ENCODE peak calls at places on chromosomes 2 and 18, in eight cellular contexts. One of them, this sample, is unnamed.

GRCh38 chr2:79375817-79376216 is 137.0 kb upstream of the CTNNA2 start:
- DNase-seq in coronary artery: no peak
- DNase-seq in AG10803: no peak
- DNase-seq in bronchial epithelial cell: no peak
- DNase-seq in astrocyte of the cerebellum: no peak
- DNase-seq in SJSA1: no peak
- DNase-seq in A673: no peak
- DNase-seq in mucosa of descending colon: no peak
- DNase-seq in this sample: no peak

GRCh38 chr2:3260959-3261358 is 116.7 kb downstream of the EIPR1 start:
- DNase-seq in coronary artery: no peak
- DNase-seq in AG10803: no peak
- DNase-seq in bronchial epithelial cell: no peak
- DNase-seq in astrocyte of the cerebellum: no peak
- DNase-seq in SJSA1: no peak
- DNase-seq in A673: no peak
- DNase-seq in mucosa of descending colon: no peak
- DNase-seq in this sample: no peak

GRCh38 chr2:210475726-210476125 is 833 bp downstream of the LANCL1 start:
- DNase-seq in coronary artery: no peak
- DNase-seq in AG10803: no peak
- DNase-seq in bronchial epithelial cell: no peak
- DNase-seq in astrocyte of the cerebellum: no peak
- DNase-seq in SJSA1: no peak
- DNase-seq in A673: no peak
- DNase-seq in mucosa of descending colon: no peak
- DNase-seq in this sample: no peak

GRCh38 chr2:150147889-150148683 is 339.4 kb downstream of the RND3 start:
- DNase-seq in coronary artery: no peak
- DNase-seq in AG10803: no peak
- DNase-seq in bronchial epithelial cell: no peak
- DNase-seq in astrocyte of the cerebellum: no peak
- DNase-seq in SJSA1: no peak
- DNase-seq in A673: no peak
- DNase-seq in mucosa of descending colon: no peak
- DNase-seq in this sample: no peak

GRCh38 chr2:111919794-111920608 is 21.6 kb downstream of the MERTK start:
- DNase-seq in coronary artery: no peak
- DNase-seq in AG10803: no peak
- DNase-seq in bronchial epithelial cell: no peak
- DNase-seq in astrocyte of the cerebellum: no peak
- DNase-seq in SJSA1: no peak
- DNase-seq in A673: no peak
- DNase-seq in mucosa of descending colon: peak
- DNase-seq in this sample: peak

GRCh38 chr2:223835701-223836532 is 1.5 kb downstream of the AP1S3 start:
- DNase-seq in coronary artery: no peak
- DNase-seq in AG10803: no peak
- DNase-seq in bronchial epithelial cell: peak
- DNase-seq in astrocyte of the cerebellum: no peak
- DNase-seq in SJSA1: no peak
- DNase-seq in A673: no peak
- DNase-seq in mucosa of descending colon: peak
- DNase-seq in this sample: no peak

GRCh38 chr18:37570336-37570930 is 4.8 kb upstream of the CELF4 start:
- DNase-seq in coronary artery: peak
- DNase-seq in AG10803: no peak
- DNase-seq in bronchial epithelial cell: no peak
- DNase-seq in astrocyte of the cerebellum: no peak
- DNase-seq in SJSA1: no peak
- DNase-seq in A673: no peak
- DNase-seq in mucosa of descending colon: no peak
- DNase-seq in this sample: no peak

GRCh38 chr2:36964496-36965058 is 1.8 kb downstream of the STRN start:
- DNase-seq in coronary artery: no peak
- DNase-seq in AG10803: no peak
- DNase-seq in bronchial epithelial cell: peak
- DNase-seq in astrocyte of the cerebellum: no peak
- DNase-seq in SJSA1: no peak
- DNase-seq in A673: no peak
- DNase-seq in mucosa of descending colon: no peak
- DNase-seq in this sample: no peak

GRCh38 chr2:63763336-63764056 is 78.2 kb upstream of the UGP2 start:
- DNase-seq in coronary artery: no peak
- DNase-seq in AG10803: peak
- DNase-seq in bronchial epithelial cell: no peak
- DNase-seq in astrocyte of the cerebellum: peak
- DNase-seq in SJSA1: no peak
- DNase-seq in A673: no peak
- DNase-seq in mucosa of descending colon: no peak
- DNase-seq in this sample: no peak

GRCh38 chr18:58534535-58535301 is 94.2 kb downstream of the ALPK2 start:
- DNase-seq in coronary artery: no peak
- DNase-seq in AG10803: no peak
- DNase-seq in bronchial epithelial cell: no peak
- DNase-seq in astrocyte of the cerebellum: no peak
- DNase-seq in SJSA1: no peak
- DNase-seq in A673: no peak
- DNase-seq in mucosa of descending colon: no peak
- DNase-seq in this sample: no peak

GRCh38 chr2:96239091-96239490 is 26.7 kb downstream of the TMEM127 start:
- DNase-seq in coronary artery: no peak
- DNase-seq in AG10803: no peak
- DNase-seq in bronchial epithelial cell: no peak
- DNase-seq in astrocyte of the cerebellum: no peak
- DNase-seq in SJSA1: no peak
- DNase-seq in A673: no peak
- DNase-seq in mucosa of descending colon: no peak
- DNase-seq in this sample: no peak

GRCh38 chr2:27209621-27210401 is 2.0 kb upstream of the ATRAID start:
- DNase-seq in coronary artery: no peak
- DNase-seq in AG10803: no peak
- DNase-seq in bronchial epithelial cell: no peak
- DNase-seq in astrocyte of the cerebellum: no peak
- DNase-seq in SJSA1: no peak
- DNase-seq in A673: peak
- DNase-seq in mucosa of descending colon: no peak
- DNase-seq in this sample: no peak

GRCh38 chr2:82875891-82876290 is 1583.2 kb downstream of the SUCLG1 start:
- DNase-seq in coronary artery: no peak
- DNase-seq in AG10803: no peak
- DNase-seq in bronchial epithelial cell: no peak
- DNase-seq in astrocyte of the cerebellum: no peak
- DNase-seq in SJSA1: no peak
- DNase-seq in A673: no peak
- DNase-seq in mucosa of descending colon: no peak
- DNase-seq in this sample: no peak

GRCh38 chr18:9428862-9429661 is 46.3 kb upstream of the RALBP1 start:
- DNase-seq in coronary artery: no peak
- DNase-seq in AG10803: peak
- DNase-seq in bronchial epithelial cell: peak
- DNase-seq in astrocyte of the cerebellum: no peak
- DNase-seq in SJSA1: no peak
- DNase-seq in A673: no peak
- DNase-seq in mucosa of descending colon: no peak
- DNase-seq in this sample: no peak

GRCh38 chr2:113858764-113859163 is 31.1 kb upstream of the ACTR3 start:
- DNase-seq in coronary artery: no peak
- DNase-seq in AG10803: peak
- DNase-seq in bronchial epithelial cell: peak
- DNase-seq in astrocyte of the cerebellum: peak
- DNase-seq in SJSA1: peak
- DNase-seq in A673: peak
- DNase-seq in mucosa of descending colon: no peak
- DNase-seq in this sample: no peak

GRCh38 chr2:232278534-232278933 is 100.0 kb upstream of the ALPP start:
- DNase-seq in coronary artery: no peak
- DNase-seq in AG10803: no peak
- DNase-seq in bronchial epithelial cell: no peak
- DNase-seq in astrocyte of the cerebellum: no peak
- DNase-seq in SJSA1: no peak
- DNase-seq in A673: no peak
- DNase-seq in mucosa of descending colon: no peak
- DNase-seq in this sample: no peak

GRCh38 chr2:142218471-142218870 is 87.7 kb upstream of the LRP1B start:
- DNase-seq in coronary artery: no peak
- DNase-seq in AG10803: no peak
- DNase-seq in bronchial epithelial cell: peak
- DNase-seq in astrocyte of the cerebellum: no peak
- DNase-seq in SJSA1: peak
- DNase-seq in A673: no peak
- DNase-seq in mucosa of descending colon: no peak
- DNase-seq in this sample: no peak

GRCh38 chr2:21372654-21373053 is 248.9 kb downstream of the TDRD15 start:
- DNase-seq in coronary artery: no peak
- DNase-seq in AG10803: no peak
- DNase-seq in bronchial epithelial cell: peak
- DNase-seq in astrocyte of the cerebellum: no peak
- DNase-seq in SJSA1: peak
- DNase-seq in A673: peak
- DNase-seq in mucosa of descending colon: no peak
- DNase-seq in this sample: no peak

GRCh38 chr2:133642831-133643230 is 74.6 kb upstream of the NCKAP5 start:
- DNase-seq in coronary artery: no peak
- DNase-seq in AG10803: peak
- DNase-seq in bronchial epithelial cell: peak
- DNase-seq in astrocyte of the cerebellum: no peak
- DNase-seq in SJSA1: no peak
- DNase-seq in A673: no peak
- DNase-seq in mucosa of descending colon: no peak
- DNase-seq in this sample: no peak

GRCh38 chr2:216664593-216665034 is 30.7 kb downstream of the IGFBP5 start:
- DNase-seq in coronary artery: no peak
- DNase-seq in AG10803: no peak
- DNase-seq in bronchial epithelial cell: peak
- DNase-seq in astrocyte of the cerebellum: no peak
- DNase-seq in SJSA1: no peak
- DNase-seq in A673: no peak
- DNase-seq in mucosa of descending colon: no peak
- DNase-seq in this sample: peak

GRCh38 chr2:219418570-219419189 is 503 bp downstream of the DES start:
- DNase-seq in coronary artery: no peak
- DNase-seq in AG10803: no peak
- DNase-seq in bronchial epithelial cell: no peak
- DNase-seq in astrocyte of the cerebellum: no peak
- DNase-seq in SJSA1: no peak
- DNase-seq in A673: no peak
- DNase-seq in mucosa of descending colon: no peak
- DNase-seq in this sample: no peak
- H3K4me3 ChIP-seq in coronary artery: peak
- H3K4me3 ChIP-seq in AG10803: no peak
- H3K4me3 ChIP-seq in bronchial epithelial cell: no peak
- H3K4me3 ChIP-seq in astrocyte of the cerebellum: peak
- H3K4me3 ChIP-seq in SJSA1: no peak
- H3K4me3 ChIP-seq in A673: no peak
- H3K4me3 ChIP-seq in mucosa of descending colon: no peak
- H3K4me3 ChIP-seq in this sample: peak

GRCh38 chr2:157338013-157338412 is 12.4 kb upstream of the ERMN start:
- DNase-seq in coronary artery: no peak
- DNase-seq in AG10803: no peak
- DNase-seq in bronchial epithelial cell: no peak
- DNase-seq in astrocyte of the cerebellum: no peak
- DNase-seq in SJSA1: no peak
- DNase-seq in A673: no peak
- DNase-seq in mucosa of descending colon: no peak
- DNase-seq in this sample: no peak
- H3K4me3 ChIP-seq in coronary artery: no peak
- H3K4me3 ChIP-seq in AG10803: no peak
- H3K4me3 ChIP-seq in bronchial epithelial cell: no peak
- H3K4me3 ChIP-seq in astrocyte of the cerebellum: no peak
- H3K4me3 ChIP-seq in SJSA1: no peak
- H3K4me3 ChIP-seq in A673: no peak
- H3K4me3 ChIP-seq in mucosa of descending colon: no peak
- H3K4me3 ChIP-seq in this sample: no peak

DNA sequence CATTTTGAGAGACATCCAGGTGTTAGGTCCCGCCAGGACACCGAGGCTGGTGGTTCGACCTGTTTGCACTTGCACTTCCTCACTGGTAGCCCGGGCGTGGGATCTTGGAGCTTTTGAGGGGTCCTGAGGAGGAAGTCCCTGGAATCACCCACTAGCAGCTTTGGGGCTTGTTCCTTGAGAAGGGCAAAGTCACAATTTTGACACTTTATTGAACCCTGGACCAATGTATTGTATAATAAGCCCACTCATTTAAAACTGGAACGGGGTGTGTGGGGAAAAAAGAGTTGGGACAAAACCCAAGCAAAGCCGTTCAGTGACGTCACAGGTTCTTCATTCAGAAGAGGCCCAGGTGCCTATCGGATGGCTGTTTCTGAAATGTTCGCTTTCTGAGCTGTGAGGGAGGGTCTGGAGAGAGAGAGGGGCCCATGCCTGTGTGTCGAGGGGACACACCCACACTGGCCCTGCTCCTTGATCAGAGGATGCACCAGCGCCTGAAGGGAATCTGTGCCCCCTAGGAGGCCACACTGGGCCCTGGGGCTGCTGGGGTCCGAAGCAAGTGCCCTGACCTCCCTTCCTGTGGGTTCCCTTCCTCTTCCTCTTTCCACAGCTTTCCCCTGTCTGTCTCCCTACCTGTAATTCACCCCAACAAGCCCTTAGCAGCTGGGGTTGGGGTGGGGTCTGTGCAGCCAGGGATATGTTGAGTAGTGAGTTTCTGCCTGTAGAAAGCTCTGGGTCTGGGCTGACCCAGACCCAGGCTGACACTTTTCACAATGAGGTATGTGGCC is 2.6 kb downstream of the LPIN1 start:
- DNase-seq in coronary artery: no peak
- DNase-seq in AG10803: no peak
- DNase-seq in bronchial epithelial cell: no peak
- DNase-seq in astrocyte of the cerebellum: no peak
- DNase-seq in SJSA1: no peak
- DNase-seq in A673: no peak
- DNase-seq in mucosa of descending colon: no peak
- DNase-seq in this sample: no peak
- H3K4me3 ChIP-seq in coronary artery: no peak
- H3K4me3 ChIP-seq in AG10803: no peak
- H3K4me3 ChIP-seq in bronchial epithelial cell: no peak
- H3K4me3 ChIP-seq in astrocyte of the cerebellum: no peak
- H3K4me3 ChIP-seq in SJSA1: no peak
- H3K4me3 ChIP-seq in A673: no peak
- H3K4me3 ChIP-seq in mucosa of descending colon: no peak
- H3K4me3 ChIP-seq in this sample: peak

GRCh38 chr18:48929951-48930713 is 20.6 kb downstream of the SMAD7 start:
- DNase-seq in coronary artery: peak
- DNase-seq in AG10803: peak
- DNase-seq in bronchial epithelial cell: no peak
- DNase-seq in astrocyte of the cerebellum: no peak
- DNase-seq in SJSA1: peak
- DNase-seq in A673: no peak
- DNase-seq in mucosa of descending colon: peak
- DNase-seq in this sample: peak
- H3K4me3 ChIP-seq in coronary artery: peak
- H3K4me3 ChIP-seq in AG10803: peak
- H3K4me3 ChIP-seq in bronchial epithelial cell: no peak
- H3K4me3 ChIP-seq in astrocyte of the cerebellum: no peak
- H3K4me3 ChIP-seq in SJSA1: no peak
- H3K4me3 ChIP-seq in A673: no peak
- H3K4me3 ChIP-seq in mucosa of descending colon: no peak
- H3K4me3 ChIP-seq in this sample: peak